ENCODE peak calls at places on chromosomes 1 and 21, in seven cellular contexts. W, S, F, Z, O, G and J are unnamed samples.

GRCh38 chr21:37627561-37627960 is 261.0 kb downstream of the DYRK1A start:
- DNase-seq in W (no peak), S (no peak), F (no peak), Z (no peak), O (no peak), G (no peak), J (no peak)

GRCh38 chr1:202416641-202417040 is 68.1 kb downstream of the PPP1R12B start:
- DNase-seq in W (no peak), S (no peak), F (no peak), Z (no peak), O (no peak), G (no peak), J (no peak)

GRCh38 chr21:35616090-35616489 is 444.2 kb downstream of the SETD4 start:
- DNase-seq in W (no peak), S (no peak), F (no peak), Z (no peak), O (no peak), G (no peak), J (no peak)

GRCh38 chr1:193700710-193701355 is 514.4 kb upstream of the B3GALT2 start:
- DNase-seq in W (no peak), S (no peak), F (no peak), Z (no peak), O (no peak), G (no peak), J (no peak)

GRCh38 chr1:41482001-41482765 is 2.3 kb downstream of the EDN2 start:
- DNase-seq in W (peak; percentile 93), S (no peak), F (peak; percentile 76), Z (no peak), O (no peak), G (no peak), J (peak; percentile 38)

GRCh38 chr1:30525980-30526651 is 197.3 kb downstream of the MATN1 start:
- DNase-seq in W (peak; percentile 85), S (peak; percentile 28), F (peak; percentile 43), Z (no peak), O (no peak), G (no peak), J (no peak)

GRCh38 chr1:185412385-185413074 is 95.5 kb upstream of the IVNS1ABP start:
- DNase-seq in W (no peak), S (no peak), F (no peak), Z (no peak), O (no peak), G (no peak), J (no peak)

GRCh38 chr1:55724551-55725325 is 509.6 kb upstream of the USP24 start:
- DNase-seq in W (no peak), S (no peak), F (no peak), Z (no peak), O (peak; percentile 93), G (no peak), J (no peak)

GRCh38 chr1:211813590-211813989 is 17.0 kb downstream of the LPGAT1 start:
- DNase-seq in W (no peak), S (peak; percentile 33), F (no peak), Z (no peak), O (no peak), G (no peak), J (no peak)

GRCh38 chr21:45430521-45431501 is 25.8 kb downstream of the COL18A1 start:
- DNase-seq in W (peak; percentile 87), S (no peak), F (no peak), Z (peak; percentile 78), O (peak; percentile 15), G (no peak), J (no peak)

GRCh38 chr1:39925727-39926342 is 24.1 kb upstream of the MYCL start:
- DNase-seq in W (no peak), S (no peak), F (no peak), Z (no peak), O (no peak), G (no peak), J (no peak)

GRCh38 chr1:165883056-165883455 is 55.6 kb downstream of the UCK2 start:
- DNase-seq in W (no peak), S (no peak), F (no peak), Z (no peak), O (no peak), G (no peak), J (no peak)

GRCh38 chr1:112674440-112674985 is at the start of gene MOV10:
- DNase-seq in W (peak; percentile 92), S (peak; percentile 73), F (peak; percentile 78), Z (peak; percentile 63), O (peak; percentile 36), G (peak; percentile 43), J (peak; percentile 76)

GRCh38 chr1:108028841-108029401 is 63.9 kb upstream of the VAV3 start:
- DNase-seq in W (no peak), S (no peak), F (no peak), Z (no peak), O (no peak), G (no peak), J (no peak)

GRCh38 chr1:169329383-169329782 is 38.2 kb downstream of the NME7 start:
- DNase-seq in W (no peak), S (no peak), F (no peak), Z (no peak), O (no peak), G (no peak), J (no peak)

GRCh38 chr1:227725036-227725435 is 10.1 kb downstream of the JMJD4 start:
- DNase-seq in W (no peak), S (no peak), F (no peak), Z (no peak), O (no peak), G (no peak), J (no peak)

GRCh38 chr1:227718932-227719331 is 16.2 kb downstream of the JMJD4 start:
- DNase-seq in W (no peak), S (no peak), F (no peak), Z (no peak), O (no peak), G (no peak), J (no peak)

GRCh38 chr1:227726318-227726717 is 8.8 kb downstream of the JMJD4 start:
- DNase-seq in W (no peak), S (no peak), F (no peak), Z (no peak), O (no peak), G (no peak), J (no peak)

GRCh38 chr1:227726924-227727599 is 8.0 kb downstream of the JMJD4 start:
- DNase-seq in W (no peak), S (no peak), F (no peak), Z (no peak), O (no peak), G (no peak), J (no peak)

DNA sequence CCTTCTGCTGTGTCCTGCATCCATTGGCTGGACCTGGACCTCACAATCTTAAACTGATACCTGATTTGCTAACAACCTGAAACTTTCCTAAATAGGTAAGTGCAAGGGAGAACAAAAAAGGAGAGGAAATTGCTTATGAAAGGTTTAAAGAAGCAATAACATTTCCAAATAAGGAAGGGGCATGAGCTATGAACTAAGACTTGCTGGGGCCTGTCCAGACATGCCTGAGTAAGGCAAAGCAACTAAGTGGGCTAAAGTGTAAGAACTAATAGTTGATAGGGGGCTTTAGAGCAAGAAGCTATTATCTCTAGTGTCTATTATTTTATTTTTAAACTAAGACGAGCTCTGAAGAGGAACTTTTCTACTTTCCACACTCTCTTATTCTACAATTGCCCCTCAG is 11.6 kb downstream of the JMJD4 start:
- DNase-seq in W (no peak), S (no peak), F (no peak), Z (no peak), O (no peak), G (no peak), J (no peak)
- H3K9me3 ChIP-seq in W (peaks cover 2% of the 10 kb centered on the region), S (peaks cover 4% of the 10 kb centered on the region), F (peaks cover 46% of the 10 kb centered on the region), Z (peaks cover 29% of the 10 kb centered on the region), O (peaks cover 24% of the 10 kb centered on the region), G (peaks cover 13% of the 10 kb centered on the region), J (peaks cover 30% of the 10 kb centered on the region)

DNA sequence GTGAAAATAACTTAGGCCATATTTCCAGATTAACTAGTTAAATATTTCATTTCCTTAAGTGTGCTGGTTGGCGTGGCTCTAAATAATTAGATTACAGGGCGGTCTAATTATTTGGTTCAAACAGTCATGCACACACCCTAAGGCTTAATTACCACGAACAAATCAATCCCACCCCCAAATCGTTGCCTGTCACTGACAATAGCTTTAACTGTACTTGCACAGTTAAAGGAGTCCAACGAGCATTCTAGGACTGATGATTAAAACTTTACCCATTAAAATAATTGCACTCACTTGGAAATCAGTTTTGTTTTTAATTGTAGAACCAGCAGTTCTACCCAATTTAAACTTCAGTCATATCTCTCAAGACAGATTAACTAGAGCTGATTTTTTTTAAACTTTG is 1.5 kb upstream of the POU2F1 start:
- DNase-seq in W (no peak), S (no peak), F (no peak), Z (no peak), O (no peak), G (no peak), J (peak; percentile 9)
- H3K27ac ChIP-seq in W (no peak overlapping the region), S (no peak overlapping the region), F (peak overlapping the region; percentile 83), Z (no peak overlapping the region), O (no peak overlapping the region), G (no peak overlapping the region), J (peak overlapping the region; percentile 99)

GRCh38 chr1:77565321-77565720 is 117.1 kb downstream of the ZZZ3 start:
- DNase-seq in W (no peak), S (no peak), F (no peak), Z (no peak), O (no peak), G (no peak), J (no peak)

GRCh38 chr1:77558591-77559164 is 123.8 kb downstream of the ZZZ3 start:
- DNase-seq in W (peak; percentile 29), S (no peak), F (no peak), Z (no peak), O (no peak), G (no peak), J (no peak)

GRCh38 chr1:77557053-77557452 is 125.4 kb downstream of the ZZZ3 start:
- DNase-seq in W (no peak), S (no peak), F (no peak), Z (no peak), O (no peak), G (no peak), J (no peak)

GRCh38 chr1:77562596-77563154 is 119.8 kb downstream of the ZZZ3 start:
- DNase-seq in W (no peak), S (no peak), F (no peak), Z (no peak), O (no peak), G (no peak), J (no peak)

GRCh38 chr1:77560741-77561140 is 121.7 kb downstream of the ZZZ3 start:
- DNase-seq in W (no peak), S (no peak), F (no peak), Z (no peak), O (no peak), G (no peak), J (no peak)
- H3K9me3 ChIP-seq in W (no peaks in the 10 kb centered on the region), S (no peaks in the 10 kb centered on the region), F (no peaks in the 10 kb centered on the region), Z (peaks cover 8% of the 10 kb centered on the region), O (no peaks in the 10 kb centered on the region), G (no peaks in the 10 kb centered on the region), J (no peaks in the 10 kb centered on the region)

DNA sequence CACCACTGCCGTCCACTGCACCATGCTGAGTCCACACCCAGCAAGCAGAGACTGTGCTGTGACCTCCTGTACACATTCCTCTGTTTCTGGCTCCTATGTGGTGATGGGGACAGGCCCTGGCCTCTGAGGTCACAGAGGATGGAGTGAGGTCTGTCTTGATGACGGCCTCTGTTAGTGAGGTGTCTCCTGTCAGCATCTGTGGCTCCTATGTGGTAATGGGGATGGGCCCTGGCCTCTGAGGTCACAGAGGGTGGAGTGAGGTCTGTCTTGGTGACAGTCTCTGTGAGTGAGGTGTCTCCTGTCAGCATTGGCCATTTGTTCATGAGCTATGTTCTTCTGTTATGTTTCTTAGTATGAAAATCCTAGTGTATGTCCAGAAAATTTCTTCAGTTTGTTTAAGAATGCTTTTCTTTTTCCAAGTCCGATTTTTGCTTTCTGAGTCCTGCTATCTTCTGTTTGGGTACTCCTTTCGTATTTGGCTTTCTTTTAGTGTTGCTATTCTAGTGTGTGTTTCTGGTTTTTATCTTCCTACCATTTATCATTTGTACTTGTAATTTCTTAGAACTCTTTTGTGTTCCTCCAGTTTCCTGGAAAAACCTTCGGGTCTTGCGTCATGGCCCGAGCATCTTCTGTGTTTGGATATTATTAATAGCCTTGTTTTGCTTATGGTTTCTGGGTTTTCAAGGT is 13.4 kb downstream of the SNAP47 start:
- DNase-seq in W (no peak), S (peak; percentile 41), F (no peak), Z (no peak), O (no peak), G (no peak), J (no peak)
- H3K27ac ChIP-seq in W (no peak overlapping the region), S (no peak overlapping the region), F (no peak overlapping the region), Z (no peak overlapping the region), O (no peak overlapping the region), G (no peak overlapping the region), J (no peak overlapping the region)